ENCODE peak calls at places on chromosomes 5 and 9, in seven cellular contexts. M is omental fat pad, X is RCC 7860, G is fibroblast of pulmonary artery, T is BJ, F is K562, B is kidney. P is an unnamed sample.

GRCh38 chr5:176697929-176698520 is 50.7 kb downstream of the TSPAN17 start:
- DNase-seq in M (no peak), B (no peak), F (no peak), G (no peak), T (no peak), X (no peak), P (no peak)

GRCh38 chr5:44332360-44332971 is 56.8 kb downstream of the FGF10 start:
- DNase-seq in X (peak), G (peak), M (no peak), F (peak), B (no peak), T (no peak), P (no peak)

GRCh38 chr9:135704366-135704947 is 2.5 kb downstream of the KCNT1 start:
- DNase-seq in X (no peak), T (no peak), M (no peak), B (no peak), G (peak), F (no peak), P (peak)

GRCh38 chr5:116944171-116944570 is 369.5 kb upstream of the SEMA6A start:
- DNase-seq in G (peak), B (no peak), F (no peak), T (peak), X (no peak), M (no peak), P (no peak)

GRCh38 chr9:95715911-95716435 is 159.5 kb upstream of the ERCC6L2 start:
- DNase-seq in F (no peak), M (no peak), T (no peak), B (no peak), G (no peak), X (no peak), P (no peak)

GRCh38 chr9:73151653-73152382 is at the start of gene ANXA1:
- DNase-seq in T (peak), X (peak), M (no peak), F (peak), G (peak), B (no peak), P (no peak)

GRCh38 chr5:110258460-110258859 is 468.0 kb downstream of the TMEM232 start:
- DNase-seq in F (no peak), T (no peak), B (no peak), G (no peak), X (peak), M (no peak), P (no peak)

GRCh38 chr9:93098236-93098946 is 2.4 kb downstream of the CARD19 start:
- DNase-seq in T (peak), M (peak), B (peak), F (no peak), X (peak), G (peak), P (peak)

GRCh38 chr9:87698069-87698809 is 27.7 kb upstream of the CTSL start:
- DNase-seq in G (no peak), M (no peak), T (no peak), B (no peak), F (no peak), X (no peak), P (peak)

GRCh38 chr5:43413966-43414365 is 1.8 kb upstream of the CCL28 start:
- DNase-seq in M (no peak), B (no peak), T (no peak), G (no peak), X (no peak), F (no peak), P (no peak)

GRCh38 chr5:154740957-154741356 is 14.2 kb upstream of the LARP1 start:
- DNase-seq in T (no peak), X (no peak), G (no peak), B (no peak), M (no peak), F (no peak), P (no peak)

GRCh38 chr9:137876781-137877386 is 698 bp upstream of the CACNA1B start:
- DNase-seq in G (no peak), F (no peak), T (no peak), B (no peak), M (no peak), X (no peak), P (no peak)

GRCh38 chr9:87678650-87679355 is 47.1 kb upstream of the CTSL start:
- DNase-seq in G (peak), T (no peak), M (no peak), F (peak), B (no peak), X (peak), P (peak)

GRCh38 chr9:16611969-16612368 is 258.5 kb downstream of the BNC2 start:
- DNase-seq in F (no peak), B (no peak), T (peak), M (no peak), X (no peak), G (no peak), P (no peak)

GRCh38 chr5:17365756-17366155 is 132.3 kb upstream of the TAF11L2 start:
- DNase-seq in M (no peak), F (no peak), G (no peak), X (no peak), T (no peak), B (no peak), P (no peak)

GRCh38 chr5:135386886-135387628 is 12.0 kb downstream of the MACROH2A1 start:
- DNase-seq in M (no peak), X (peak), B (no peak), T (peak), G (peak), F (peak), P (no peak)

GRCh38 chr9:133584559-133585476 is 24.4 kb downstream of the FAM163B start:
- DNase-seq in T (no peak), G (peak), B (no peak), X (no peak), M (no peak), F (no peak), P (no peak)

GRCh38 chr9:32590476-32590875 is 17.5 kb upstream of the NDUFB6 start:
- DNase-seq in F (no peak), M (no peak), G (no peak), X (no peak), T (no peak), B (no peak), P (no peak)

GRCh38 chr9:26262431-26262830 is 584.2 kb upstream of the TUSC1 start:
- DNase-seq in T (no peak), B (no peak), X (peak), G (peak), M (no peak), F (no peak), P (no peak)

GRCh38 chr5:6774673-6775327 is 61.6 kb downstream of the TENT4A start:
- DNase-seq in G (no peak), T (no peak), F (no peak), M (no peak), B (no peak), X (no peak), P (no peak)

GRCh38 chr5:179243333-179243732 is 101.9 kb downstream of the ADAMTS2 start:
- DNase-seq in T (peak), X (no peak), B (no peak), G (peak), F (no peak), M (no peak), P (peak)

GRCh38 chr5:92403308-92403707 is 1020.2 kb upstream of the ARRDC3 start:
- DNase-seq in X (no peak), T (no peak), G (no peak), F (no peak), B (no peak), M (no peak), P (no peak)

GRCh38 chr5:146213210-146213838 is 9.9 kb downstream of the RBM27 start:
- DNase-seq in M (no peak), X (no peak), T (no peak), G (peak), B (no peak), F (no peak), P (peak)

GRCh38 chr5:175162036-175162435 is 281.9 kb downstream of the DRD1 start:
- DNase-seq in T (no peak), G (no peak), X (no peak), B (no peak), F (no peak), M (no peak), P (no peak)

GRCh38 chr9:134372621-134373267 is 46.5 kb downstream of the RXRA start:
- DNase-seq in T (no peak), X (peak), F (no peak), M (no peak), G (no peak), B (no peak), P (no peak)

GRCh38 chr5:102583663-102584062 is 84.9 kb upstream of the SLCO6A1 start:
- DNase-seq in G (peak), T (no peak), M (no peak), F (peak), X (no peak), B (no peak), P (no peak)

GRCh38 chr9:120436937-120437592 is 142.9 kb downstream of the CDK5RAP2 start:
- DNase-seq in G (peak), F (no peak), T (no peak), X (no peak), B (no peak), M (no peak), P (no peak)

GRCh38 chr5:75521195-75521594 is 9.5 kb downstream of the POLK start:
- DNase-seq in B (no peak), X (no peak), T (no peak), F (no peak), G (no peak), M (no peak), P (no peak)